ENCODE peak calls at places on chromosomes 1 and 21, in nine cellular contexts. F, L, V, K, J, D, Z, S and C are unnamed samples.
A peak's percentile ranks its signal among the peaks of the same experiment; 100 is the strongest.

GRCh38 chr1:162416215-162416614 is 4.3 kb upstream of the SH2D1B start:
- DNase-seq in D (no peak), Z (no peak), S (no peak), F (no peak), K (no peak), V (no peak), L (no peak), J (no peak), C (no peak)

GRCh38 chr1:45840704-45841103 is 37.3 kb downstream of the MAST2 start:
- DNase-seq in S (no peak), V (no peak), F (no peak), J (no peak), K (no peak), L (no peak), Z (no peak), D (no peak), C (no peak)

GRCh38 chr1:21534674-21535378 is 25.6 kb downstream of the ALPL start:
- DNase-seq in D (no peak), L (no peak), V (peak; percentile 77), K (peak; percentile 54), Z (no peak), S (peak; percentile 77), J (no peak), F (peak; percentile 36), C (no peak)

GRCh38 chr1:214518387-214518786 is 33.0 kb downstream of the PTPN14 start:
- DNase-seq in S (no peak), J (no peak), L (no peak), V (peak; percentile 44), Z (no peak), F (no peak), K (no peak), D (no peak), C (no peak)

GRCh38 chr1:159929155-159930051 is 4.1 kb upstream of the TAGLN2 start:
- DNase-seq in S (peak; percentile 37), Z (no peak), K (no peak), D (peak; percentile 74), J (peak; percentile 57), F (no peak), V (no peak), L (no peak), C (no peak)

GRCh38 chr21:29443398-29444010 is 144.8 kb downstream of the BACH1 start:
- DNase-seq in S (no peak), K (no peak), F (no peak), L (no peak), V (no peak), D (no peak), Z (no peak), J (no peak), C (no peak)

GRCh38 chr21:21003701-21004100 is 5.5 kb downstream of the NCAM2 start:
- DNase-seq in D (no peak), J (no peak), F (no peak), Z (no peak), S (no peak), K (peak; percentile 16), L (no peak), V (peak; percentile 37), C (no peak)

GRCh38 chr1:209542585-209542984 is 40.9 kb upstream of the CAMK1G start:
- DNase-seq in K (no peak), V (no peak), S (no peak), F (no peak), D (no peak), J (no peak), Z (no peak), L (no peak), C (no peak)

GRCh38 chr1:90729484-90730246 is 12.6 kb upstream of the BARHL2 start:
- DNase-seq in V (no peak), F (no peak), K (no peak), Z (no peak), L (no peak), J (no peak), S (no peak), D (peak; percentile 92), C (no peak)

GRCh38 chr1:226403522-226404034 is 4.3 kb downstream of the PARP1 start:
- DNase-seq in Z (no peak), L (no peak), S (no peak), V (peak; percentile 8), D (no peak), K (no peak), F (no peak), J (no peak), C (no peak)

GRCh38 chr21:44989943-44990780 is 50.3 kb downstream of the SLX9 start:
- DNase-seq in S (peak; percentile 74), V (no peak), F (no peak), D (no peak), K (no peak), J (no peak), Z (no peak), L (no peak), C (peak; percentile 53)
- H3K4me3 ChIP-seq in S (no peak overlapping the region), V (no peak overlapping the region), F (no peak overlapping the region), D (no peak overlapping the region), K (no peak overlapping the region), J (no peak overlapping the region), Z (no peak overlapping the region), L (no peak overlapping the region), C (no peak overlapping the region)

GRCh38 chr1:43861985-43862735 is 71.4 kb upstream of the ARTN start:
- DNase-seq in V (no peak), Z (no peak), F (no peak), S (no peak), D (no peak), K (no peak), J (no peak), L (no peak), C (no peak)
- TF ChIP-seq POLR2A in V (no peak), Z (no peak), F (no peak), S (no peak), D (no peak), K (no peak), J (no peak), L (no peak), C (no peak)

DNA sequence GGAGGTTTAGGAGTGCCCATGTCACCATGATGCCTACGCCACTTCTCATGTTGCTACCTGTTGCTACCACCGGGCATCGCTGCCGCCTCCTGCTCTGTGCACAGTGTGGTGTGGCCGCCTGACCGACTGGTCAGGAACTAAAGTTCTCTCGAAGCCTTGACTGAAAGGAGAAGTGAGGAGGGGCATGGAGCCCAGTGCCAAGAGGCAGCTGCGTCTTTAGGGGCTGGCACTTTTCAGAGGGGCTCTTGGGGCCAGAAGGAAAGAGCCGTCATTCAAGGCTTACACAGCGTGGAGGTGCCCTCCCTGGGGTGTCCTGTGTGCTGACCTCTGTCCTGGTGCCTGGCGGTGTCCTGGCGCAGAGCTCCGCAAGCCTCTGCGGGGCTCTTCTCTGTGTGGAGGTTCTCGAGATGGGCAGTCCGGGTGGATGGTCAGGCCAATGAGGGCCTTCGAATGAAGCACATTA is 57.2 kb downstream of the ADARB1 start:
- DNase-seq in J (no peak), S (peak; percentile 23), K (no peak), D (no peak), F (no peak), V (no peak), L (no peak), Z (no peak), C (no peak)
- H3K4me1 ChIP-seq in J (peaks cover 13% of the 10 kb centered on the region), S (peaks cover 23% of the 10 kb centered on the region), K (peaks cover 18% of the 10 kb centered on the region), D (no peaks in the 10 kb centered on the region), F (peaks cover 57% of the 10 kb centered on the region), V (peaks cover 31% of the 10 kb centered on the region), L (peaks cover 66% of the 10 kb centered on the region), Z (peaks cover 25% of the 10 kb centered on the region), C (no peaks in the 10 kb centered on the region)

GRCh38 chr1:55252942-55253589 is 37.9 kb upstream of the USP24 start:
- DNase-seq in S (peak; percentile 33), L (no peak), D (no peak), K (no peak), J (no peak), Z (no peak), F (no peak), V (no peak), C (no peak)

GRCh38 chr1:55257958-55258357 is 42.8 kb upstream of the USP24 start:
- DNase-seq in F (no peak), K (no peak), L (no peak), Z (no peak), S (peak; percentile 12), D (no peak), J (no peak), V (peak; percentile 35), C (no peak)

GRCh38 chr1:55250399-55251075 is 35.4 kb upstream of the USP24 start:
- DNase-seq in K (no peak), L (no peak), S (no peak), V (no peak), F (no peak), Z (peak; percentile 26), J (no peak), D (no peak), C (no peak)

GRCh38 chr1:55259906-55260608 is 44.9 kb upstream of the USP24 start:
- DNase-seq in D (no peak), K (no peak), Z (no peak), F (no peak), L (no peak), J (no peak), S (no peak), V (no peak), C (no peak)

GRCh38 chr1:55255901-55256300 is 40.7 kb upstream of the USP24 start:
- DNase-seq in F (no peak), S (no peak), D (no peak), J (no peak), V (no peak), Z (no peak), K (no peak), L (no peak), C (no peak)
- H3K4me3 ChIP-seq in F (no peak overlapping the region), S (no peak overlapping the region), D (no peak overlapping the region), J (no peak overlapping the region), V (no peak overlapping the region), Z (no peak overlapping the region), K (no peak overlapping the region), L (no peak overlapping the region), C (no peak overlapping the region)

GRCh38 chr1:109274533-109275476 is 8.1 kb downstream of the PSRC1 start:
- DNase-seq in D (no peak), S (peak; percentile 32), J (peak; percentile 68), L (peak; percentile 82), V (peak; percentile 75), K (peak; percentile 94), F (peak; percentile 86), Z (no peak), C (peak; percentile 64)
- TF ChIP-seq POLR2A in D (no peak), S (no peak), J (no peak), L (no peak), V (no peak), K (no peak), F (no peak), Z (no peak), C (peak; percentile 73)

DNA sequence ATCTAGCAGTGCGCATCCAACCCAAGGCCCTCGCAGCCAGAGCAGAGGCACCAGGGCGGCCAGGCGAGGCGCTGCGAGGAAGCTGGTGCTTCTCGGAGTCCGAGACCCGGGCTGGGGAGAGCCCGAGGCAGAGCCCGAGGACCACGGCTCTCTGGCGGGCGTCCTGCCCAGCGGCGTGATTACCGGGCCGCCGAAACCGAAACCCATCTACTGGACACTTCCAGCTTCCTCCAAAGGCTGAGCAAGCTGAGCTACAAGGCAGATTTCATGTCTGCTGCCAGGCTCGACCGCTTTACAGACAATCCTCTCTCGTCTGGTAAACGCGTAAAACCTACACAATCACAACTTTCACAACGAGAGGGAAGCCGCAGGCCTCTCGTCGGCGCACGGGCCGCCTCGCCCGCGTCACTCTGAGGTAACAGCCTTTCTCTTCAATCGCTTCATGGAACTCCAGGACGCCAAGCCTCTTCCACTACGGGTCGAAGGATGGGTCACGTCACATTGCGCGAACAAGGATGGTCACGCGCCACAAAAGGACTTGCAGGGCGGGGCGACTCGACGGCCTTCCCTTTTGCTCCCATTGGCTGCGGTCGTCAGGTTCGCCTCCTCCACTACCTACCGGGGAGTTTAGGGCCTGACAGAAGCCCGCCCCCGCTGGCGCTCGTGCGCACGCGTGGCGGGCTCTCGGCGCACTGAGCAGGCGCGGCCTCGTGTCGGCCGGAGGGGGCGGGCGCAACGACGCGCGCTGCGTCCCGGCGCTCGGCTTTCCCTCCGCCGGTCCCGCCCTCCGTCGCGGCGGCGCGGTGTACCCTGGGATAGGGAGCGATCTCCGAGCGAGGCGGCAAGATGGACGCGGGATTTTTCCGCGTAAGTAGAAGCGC is at the start of gene SRRM1:
- DNase-seq in J (peak; percentile 99), S (peak; percentile 100), D (peak; percentile 93), F (peak; percentile 98), Z (peak; percentile 100), K (peak; percentile 100), V (peak; percentile 100), L (peak; percentile 100), C (peak; percentile 100)
- H3K4me1 ChIP-seq in J (peaks cover 6% of the 10 kb centered on the region), S (peaks cover 18% of the 10 kb centered on the region), D (peaks cover 6% of the 10 kb centered on the region), F (peaks cover 48% of the 10 kb centered on the region), Z (peaks cover 19% of the 10 kb centered on the region), K (peaks cover 17% of the 10 kb centered on the region), V (peaks cover 6% of the 10 kb centered on the region), L (peaks cover 29% of the 10 kb centered on the region), C (peaks cover 31% of the 10 kb centered on the region)